ENCODE peak calls at places on chromosomes 7 and 10, in seven cellular contexts. G, O, X, W, D, R and H are unnamed samples.

GRCh38 chr7:108311446-108312168 is 144.6 kb downstream of the NRCAM start:
- DNase-seq in G (no peak), O (peak), X (no peak), W (no peak), D (no peak), R (no peak), H (no peak)

GRCh38 chr10:95134490-95134889 is 59.5 kb upstream of the ACSM6 start:
- DNase-seq in G (no peak), O (no peak), X (no peak), W (no peak), D (no peak), R (no peak), H (no peak)

GRCh38 chr10:120806081-120806480 is 45.1 kb upstream of the WDR11 start:
- DNase-seq in G (no peak), O (no peak), X (no peak), W (no peak), D (no peak), R (no peak), H (no peak)

GRCh38 chr7:1924185-1924817 is 254.2 kb downstream of the ELFN1 start:
- DNase-seq in G (no peak), O (no peak), X (no peak), W (no peak), D (no peak), R (no peak), H (no peak)

GRCh38 chr7:98058186-98058585 is 48.5 kb upstream of the LMTK2 start:
- DNase-seq in G (no peak), O (no peak), X (no peak), W (no peak), D (no peak), R (no peak), H (no peak)

GRCh38 chr10:77416327-77417135 is 221.1 kb downstream of the KCNMA1 start:
- DNase-seq in G (no peak), O (no peak), X (no peak), W (no peak), D (no peak), R (no peak), H (no peak)

GRCh38 chr7:90720970-90721768 is 125.0 kb downstream of the CDK14 start:
- DNase-seq in G (peak), O (peak), X (peak), W (no peak), D (peak), R (peak), H (no peak)

GRCh38 chr10:93921338-93921737 is 27.6 kb downstream of the SLC35G1 start:
- DNase-seq in G (no peak), O (no peak), X (peak), W (no peak), D (no peak), R (no peak), H (no peak)

GRCh38 chr10:29657719-29658274 is 23.0 kb upstream of the SVIL start:
- DNase-seq in G (no peak), O (no peak), X (no peak), W (no peak), D (no peak), R (no peak), H (no peak)

GRCh38 chr10:5045095-5045494 is 41.4 kb upstream of the AKR1C2 start:
- DNase-seq in G (no peak), O (no peak), X (no peak), W (no peak), D (no peak), R (no peak), H (no peak)

GRCh38 chr7:48680996-48681395 is 243.4 kb upstream of the CDC14C start:
- DNase-seq in G (no peak), O (no peak), X (no peak), W (no peak), D (no peak), R (no peak), H (no peak)

GRCh38 chr7:229184-229964 is 37.0 kb downstream of the FAM20C start:
- DNase-seq in G (peak), O (no peak), X (peak), W (no peak), D (peak), R (peak), H (peak)

GRCh38 chr10:7179536-7179935 is 231.3 kb downstream of the SFMBT2 start:
- DNase-seq in G (no peak), O (no peak), X (no peak), W (no peak), D (no peak), R (no peak), H (no peak)

GRCh38 chr10:100650693-100651092 is 94.7 kb upstream of the PAX2 start:
- DNase-seq in G (no peak), O (no peak), X (no peak), W (no peak), D (no peak), R (no peak), H (no peak)

GRCh38 chr10:89147256-89147655 is 59.9 kb downstream of the CH25H start:
- DNase-seq in G (no peak), O (no peak), X (no peak), W (no peak), D (no peak), R (no peak), H (no peak)

GRCh38 chr10:106608101-106608500 is 556.4 kb downstream of the SORCS1 start:
- DNase-seq in G (no peak), O (no peak), X (no peak), W (no peak), D (no peak), R (no peak), H (no peak)

GRCh38 chr7:156577645-156578577 is 62.7 kb upstream of the RNF32 start:
- DNase-seq in G (no peak), O (no peak), X (no peak), W (no peak), D (no peak), R (no peak), H (no peak)

GRCh38 chr10:76327441-76327840 is 896.0 kb downstream of the LRMDA start:
- DNase-seq in G (no peak), O (no peak), X (no peak), W (no peak), D (no peak), R (no peak), H (no peak)

GRCh38 chr7:101618916-101619315 is 10.2 kb downstream of the MYL10 start:
- DNase-seq in G (no peak), O (no peak), X (no peak), W (no peak), D (no peak), R (no peak), H (no peak)

GRCh38 chr7:34952822-34953221 is 84.5 kb downstream of the DPY19L1 start:
- DNase-seq in G (no peak), O (no peak), X (no peak), W (no peak), D (no peak), R (no peak), H (no peak)

DNA sequence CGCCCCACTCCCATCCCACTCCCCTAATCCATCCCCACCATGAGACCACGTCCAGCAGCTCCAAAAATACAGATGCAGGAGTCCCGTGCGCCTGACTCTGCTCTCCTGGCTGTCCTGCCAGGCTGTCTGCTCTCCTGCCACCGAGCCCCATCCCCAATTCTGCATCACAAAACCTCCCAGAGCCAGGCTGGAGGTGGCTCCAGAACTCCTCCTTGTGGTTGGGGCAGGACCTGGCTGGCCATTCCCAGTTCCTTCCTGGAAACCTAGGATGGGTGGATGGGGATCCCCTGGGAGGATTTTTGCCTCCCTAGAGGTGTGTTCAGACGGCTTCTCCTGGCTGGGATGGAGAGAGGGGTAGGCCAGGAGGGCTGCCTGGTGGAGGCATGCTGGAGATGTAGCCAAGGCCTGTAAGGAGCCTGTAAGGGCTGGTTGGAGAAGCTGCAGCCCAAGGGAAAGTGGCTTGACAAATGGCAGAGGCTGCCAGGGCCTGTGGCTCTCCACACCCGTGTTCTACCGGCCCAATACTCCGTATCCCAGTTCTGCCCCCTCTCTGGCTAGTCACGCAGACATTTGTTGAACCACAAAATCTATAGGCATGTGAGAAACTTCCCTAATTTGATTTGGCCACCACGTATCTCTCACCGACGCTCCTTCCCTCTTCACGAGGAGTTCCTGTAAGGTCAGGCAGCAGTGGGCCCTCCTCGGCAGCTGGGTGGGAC is 99.3 kb downstream of the ARHGAP22 start:
- DNase-seq in G (no peak), O (no peak), X (no peak), W (no peak), D (no peak), R (no peak), H (no peak)
- TF ChIP-seq CTCF in G (no peak), O (no peak), X (no peak), W (no peak), D (no peak), R (no peak), H (no peak)

DNA sequence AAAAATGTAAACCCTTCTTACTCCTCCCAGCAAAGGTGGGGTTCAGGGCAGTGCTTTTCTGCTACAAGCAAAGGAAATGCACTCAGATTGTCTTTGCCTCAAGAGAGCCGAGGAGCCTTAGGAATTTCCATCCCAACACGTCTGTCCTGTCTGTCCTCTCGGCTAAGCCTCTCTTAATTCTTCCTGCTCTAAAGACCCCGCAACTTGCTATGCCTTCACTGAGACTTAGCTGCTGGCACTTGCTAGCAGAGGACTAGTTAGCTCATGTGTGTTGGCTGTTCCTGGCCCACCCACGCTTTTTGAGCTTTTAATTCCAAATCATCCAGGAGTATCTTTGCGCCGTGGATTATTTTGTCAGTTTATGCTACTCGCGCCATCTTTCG is 481 bp upstream of the NPM3 start:
- DNase-seq in G (no peak), O (no peak), X (no peak), W (no peak), D (no peak), R (no peak), H (no peak)
- TF ChIP-seq POLR2A in G (no peak), O (no peak), X (no peak), W (no peak), D (no peak), R (no peak), H (no peak)

GRCh38 chr10:18102404-18102803 is 37.8 kb upstream of the CACNB2 start:
- DNase-seq in G (no peak), O (no peak), X (no peak), W (no peak), D (no peak), R (no peak), H (no peak)

GRCh38 chr10:18100664-18101063 is 39.6 kb upstream of the CACNB2 start:
- DNase-seq in G (no peak), O (no peak), X (no peak), W (no peak), D (no peak), R (no peak), H (no peak)

GRCh38 chr10:18099420-18099819 is 40.8 kb upstream of the CACNB2 start:
- DNase-seq in G (no peak), O (no peak), X (no peak), W (no peak), D (no peak), R (no peak), H (no peak)

GRCh38 chr10:18109471-18109870 is 30.8 kb upstream of the CACNB2 start:
- DNase-seq in G (no peak), O (no peak), X (no peak), W (no peak), D (no peak), R (no peak), H (no peak)

DNA sequence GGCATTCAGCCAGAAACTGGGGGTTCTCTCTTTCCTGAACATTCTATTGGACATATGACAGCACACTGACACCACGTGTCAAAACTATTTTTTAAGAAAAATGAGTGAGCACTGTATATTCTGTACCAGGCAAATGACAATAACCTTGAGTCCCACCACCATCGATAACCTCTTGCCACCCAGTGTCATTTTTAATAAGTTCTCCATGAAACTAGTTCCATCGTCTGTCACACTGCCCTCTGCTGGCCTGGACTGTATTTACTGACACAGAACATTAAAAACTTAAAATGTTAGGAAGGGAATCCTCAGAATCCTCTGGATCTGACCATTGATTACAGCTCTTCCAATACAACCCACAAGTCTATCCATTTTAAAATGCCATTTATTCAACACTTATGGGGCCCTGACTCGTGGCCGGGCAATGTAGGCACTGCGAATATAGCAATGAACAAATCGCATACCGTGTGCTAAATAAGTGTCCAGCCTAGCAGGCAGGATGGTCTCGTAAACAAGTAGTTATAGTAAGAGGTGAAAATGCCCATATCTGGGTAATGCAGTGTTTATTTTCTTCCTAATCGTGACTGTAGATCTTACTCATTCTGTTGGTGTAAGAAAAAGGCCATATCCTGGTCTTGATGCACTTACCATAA is 35.9 kb upstream of the CACNB2 start:
- DNase-seq in G (no peak), O (peak), X (peak), W (no peak), D (peak), R (no peak), H (peak)
- TF ChIP-seq CTCF in G (peak), O (peak), X (peak), W (peak), D (peak), R (peak), H (no peak)

DNA sequence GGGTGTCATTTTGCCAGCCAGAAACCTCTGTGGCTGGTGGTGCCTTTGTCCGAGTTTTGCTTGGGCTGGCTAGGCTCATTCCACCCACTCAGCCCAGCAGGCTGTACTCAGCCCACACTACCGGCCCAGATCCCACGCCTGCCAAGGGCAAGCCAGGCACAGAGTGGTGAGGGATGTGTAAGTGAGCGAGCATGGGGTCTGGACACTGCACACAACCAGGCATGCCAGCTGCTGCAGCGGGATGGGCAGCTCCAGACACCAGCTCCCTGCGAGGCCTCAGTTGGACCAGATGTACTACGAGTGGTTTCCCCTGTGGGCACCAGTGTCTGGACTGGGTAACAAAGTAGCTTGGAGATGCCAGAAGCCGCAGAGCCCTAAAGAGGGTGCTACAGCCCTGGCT is 134.2 kb upstream of the C7orf33 start:
- DNase-seq in G (no peak), O (no peak), X (no peak), W (no peak), D (no peak), R (no peak), H (no peak)
- TF ChIP-seq POLR2A in G (no peak), O (no peak), X (no peak), W (no peak), D (no peak), R (no peak), H (no peak)

GRCh38 chr10:31031666-31032514 is at the start of gene ZNF438:
- DNase-seq in G (peak), O (peak), X (peak), W (peak), D (peak), R (peak), H (peak)
- TF ChIP-seq CTCF in G (peak), O (peak), X (peak), W (peak), D (peak), R (peak), H (no peak)